ENCODE peak calls at places on chromosome 3, in five cellular contexts. One of them, this sample, is unnamed.

GRCh38 chr3:11703185-11703584 is 59.5 kb upstream of the VGLL4 start:
- DNase-seq in activated T-cell treated with anti-CD3 and anti-CD28 coated beads, Interleukin-2, amount 50 U/mL, for 24 hours: no peak
- DNase-seq in hippocampal formation: no peak
- DNase-seq in GM12891: no peak
- DNase-seq in fibroblast of the conjunctiva: no peak
- DNase-seq in this sample: no peak

GRCh38 chr3:535566-536416 is 339.2 kb downstream of the CHL1 start:
- DNase-seq in activated T-cell treated with anti-CD3 and anti-CD28 coated beads, Interleukin-2, amount 50 U/mL, for 24 hours: no peak
- DNase-seq in hippocampal formation: peak; percentile 24
- DNase-seq in GM12891: no peak
- DNase-seq in fibroblast of the conjunctiva: peak; percentile 27
- DNase-seq in this sample: no peak

GRCh38 chr3:195714380-195715011 is 6.3 kb upstream of the MUC20 start:
- DNase-seq in activated T-cell treated with anti-CD3 and anti-CD28 coated beads, Interleukin-2, amount 50 U/mL, for 24 hours: no peak
- DNase-seq in hippocampal formation: no peak
- DNase-seq in GM12891: no peak
- DNase-seq in fibroblast of the conjunctiva: no peak
- DNase-seq in this sample: peak; percentile 60

GRCh38 chr3:78430741-78431140 is 1337.1 kb downstream of the ROBO1 start:
- DNase-seq in activated T-cell treated with anti-CD3 and anti-CD28 coated beads, Interleukin-2, amount 50 U/mL, for 24 hours: no peak
- DNase-seq in hippocampal formation: no peak
- DNase-seq in GM12891: no peak
- DNase-seq in fibroblast of the conjunctiva: no peak
- DNase-seq in this sample: no peak

GRCh38 chr3:67402873-67403272 is 251.5 kb downstream of the SUCLG2 start:
- DNase-seq in activated T-cell treated with anti-CD3 and anti-CD28 coated beads, Interleukin-2, amount 50 U/mL, for 24 hours: no peak
- DNase-seq in hippocampal formation: no peak
- DNase-seq in GM12891: no peak
- DNase-seq in fibroblast of the conjunctiva: no peak
- DNase-seq in this sample: no peak

GRCh38 chr3:17394541-17395179 is 347.8 kb downstream of the TBC1D5 start:
- DNase-seq in activated T-cell treated with anti-CD3 and anti-CD28 coated beads, Interleukin-2, amount 50 U/mL, for 24 hours: no peak
- DNase-seq in hippocampal formation: no peak
- DNase-seq in GM12891: no peak
- DNase-seq in fibroblast of the conjunctiva: no peak
- DNase-seq in this sample: no peak

GRCh38 chr3:29611252-29611651 is 330.4 kb downstream of the RBMS3 start:
- DNase-seq in activated T-cell treated with anti-CD3 and anti-CD28 coated beads, Interleukin-2, amount 50 U/mL, for 24 hours: no peak
- DNase-seq in hippocampal formation: no peak
- DNase-seq in GM12891: no peak
- DNase-seq in fibroblast of the conjunctiva: no peak
- DNase-seq in this sample: no peak

GRCh38 chr3:13502791-13503060 is 22.6 kb downstream of the HDAC11 start:
- DNase-seq in activated T-cell treated with anti-CD3 and anti-CD28 coated beads, Interleukin-2, amount 50 U/mL, for 24 hours: no peak
- DNase-seq in hippocampal formation: no peak
- DNase-seq in GM12891: no peak
- DNase-seq in fibroblast of the conjunctiva: no peak
- DNase-seq in this sample: no peak

GRCh38 chr3:108031893-108032292 is 58.9 kb downstream of the CD47 start:
- DNase-seq in activated T-cell treated with anti-CD3 and anti-CD28 coated beads, Interleukin-2, amount 50 U/mL, for 24 hours: no peak
- DNase-seq in hippocampal formation: no peak
- DNase-seq in GM12891: no peak
- DNase-seq in fibroblast of the conjunctiva: no peak
- DNase-seq in this sample: no peak

GRCh38 chr3:132630612-132631011 is 29.0 kb downstream of the ACAD11 start:
- DNase-seq in activated T-cell treated with anti-CD3 and anti-CD28 coated beads, Interleukin-2, amount 50 U/mL, for 24 hours: no peak
- DNase-seq in hippocampal formation: no peak
- DNase-seq in GM12891: no peak
- DNase-seq in fibroblast of the conjunctiva: no peak
- DNase-seq in this sample: no peak

GRCh38 chr3:51938780-51939425 is 2.8 kb downstream of the RRP9 start:
- DNase-seq in activated T-cell treated with anti-CD3 and anti-CD28 coated beads, Interleukin-2, amount 50 U/mL, for 24 hours: peak; percentile 25
- DNase-seq in hippocampal formation: no peak
- DNase-seq in GM12891: no peak
- DNase-seq in fibroblast of the conjunctiva: no peak
- DNase-seq in this sample: no peak

GRCh38 chr3:175009294-175009693 is 150.2 kb downstream of the NAALADL2 start:
- DNase-seq in activated T-cell treated with anti-CD3 and anti-CD28 coated beads, Interleukin-2, amount 50 U/mL, for 24 hours: no peak
- DNase-seq in hippocampal formation: no peak
- DNase-seq in GM12891: no peak
- DNase-seq in fibroblast of the conjunctiva: no peak
- DNase-seq in this sample: no peak

GRCh38 chr3:101158374-101158773 is 162.0 kb downstream of the IMPG2 start:
- DNase-seq in activated T-cell treated with anti-CD3 and anti-CD28 coated beads, Interleukin-2, amount 50 U/mL, for 24 hours: no peak
- DNase-seq in hippocampal formation: no peak
- DNase-seq in GM12891: no peak
- DNase-seq in fibroblast of the conjunctiva: no peak
- DNase-seq in this sample: no peak

GRCh38 chr3:170787464-170787863 is 82.5 kb downstream of the RPL22L1 start:
- DNase-seq in activated T-cell treated with anti-CD3 and anti-CD28 coated beads, Interleukin-2, amount 50 U/mL, for 24 hours: no peak
- DNase-seq in hippocampal formation: no peak
- DNase-seq in GM12891: no peak
- DNase-seq in fibroblast of the conjunctiva: no peak
- DNase-seq in this sample: no peak

GRCh38 chr3:71194785-71195184 is 388.7 kb downstream of the FOXP1 start:
- DNase-seq in activated T-cell treated with anti-CD3 and anti-CD28 coated beads, Interleukin-2, amount 50 U/mL, for 24 hours: no peak
- DNase-seq in hippocampal formation: no peak
- DNase-seq in GM12891: no peak
- DNase-seq in fibroblast of the conjunctiva: no peak
- DNase-seq in this sample: no peak